ENCODE peak calls at places on chromosomes 4 and X, in five cellular contexts. One of them, this sample, is unnamed.

GRCh38 chrX:42096262-42096939 is 173.0 kb upstream of the CASK start:
- DNase-seq in GM12878: no peak
- DNase-seq in HepG2: peak
- DNase-seq in NT2/D1: no peak
- DNase-seq in H1: no peak
- DNase-seq in this sample: no peak

GRCh38 chrX:120282697-120283096 is 28.6 kb downstream of the TMEM255A start:
- DNase-seq in H1: no peak
- DNase-seq in NT2/D1: no peak
- DNase-seq in HepG2: no peak
- DNase-seq in GM12878: no peak
- DNase-seq in this sample: no peak

GRCh38 chrX:10615931-10616780 is 4.2 kb downstream of the MID1 start:
- DNase-seq in NT2/D1: peak
- DNase-seq in HepG2: no peak
- DNase-seq in GM12878: no peak
- DNase-seq in H1: no peak
- DNase-seq in this sample: peak

GRCh38 chr4:34043131-34043530 is 2201.2 kb downstream of the ARAP2 start:
- DNase-seq in HepG2: no peak
- DNase-seq in H1: no peak
- DNase-seq in NT2/D1: no peak
- DNase-seq in GM12878: no peak
- DNase-seq in this sample: no peak

GRCh38 chr4:184978211-184978610 is 40.1 kb upstream of the HELT start:
- DNase-seq in H1: no peak
- DNase-seq in HepG2: no peak
- DNase-seq in GM12878: no peak
- DNase-seq in NT2/D1: no peak
- DNase-seq in this sample: no peak

GRCh38 chr4:184472540-184473264 is 1.6 kb downstream of the IRF2 start:
- DNase-seq in H1: no peak
- DNase-seq in NT2/D1: no peak
- DNase-seq in HepG2: peak
- DNase-seq in GM12878: no peak
- DNase-seq in this sample: peak

GRCh38 chrX:97452283-97452682 is 568.6 kb downstream of the RPA4 start:
- DNase-seq in H1: no peak
- DNase-seq in NT2/D1: no peak
- DNase-seq in GM12878: no peak
- DNase-seq in HepG2: no peak
- DNase-seq in this sample: no peak

GRCh38 chr4:181966084-181966483 is 277.1 kb upstream of the TENM3 start:
- DNase-seq in GM12878: no peak
- DNase-seq in HepG2: no peak
- DNase-seq in NT2/D1: no peak
- DNase-seq in H1: no peak
- DNase-seq in this sample: no peak

GRCh38 chrX:136126892-136127406 is 20.4 kb upstream of the FHL1 start:
- DNase-seq in H1: no peak
- DNase-seq in HepG2: no peak
- DNase-seq in GM12878: no peak
- DNase-seq in NT2/D1: no peak
- DNase-seq in this sample: no peak

GRCh38 chr4:96295143-96295763 is 455.4 kb downstream of the PDHA2 start:
- DNase-seq in H1: no peak
- DNase-seq in NT2/D1: no peak
- DNase-seq in HepG2: no peak
- DNase-seq in GM12878: no peak
- DNase-seq in this sample: no peak

GRCh38 chrX:26722666-26723428 is 506.9 kb downstream of the MAGEB5 start:
- DNase-seq in NT2/D1: no peak
- DNase-seq in H1: no peak
- DNase-seq in GM12878: no peak
- DNase-seq in HepG2: no peak
- DNase-seq in this sample: no peak

GRCh38 chr4:101039367-101039766 is 308.0 kb downstream of the PPP3CA start:
- DNase-seq in H1: no peak
- DNase-seq in NT2/D1: no peak
- DNase-seq in HepG2: no peak
- DNase-seq in GM12878: no peak
- DNase-seq in this sample: no peak

GRCh38 chr4:185741795-185742194 is 70.2 kb downstream of the SORBS2 start:
- DNase-seq in H1: no peak
- DNase-seq in GM12878: no peak
- DNase-seq in HepG2: no peak
- DNase-seq in NT2/D1: no peak
- DNase-seq in this sample: no peak

GRCh38 chr4:184328022-184328736 is 110.5 kb upstream of the ENPP6 start:
- DNase-seq in NT2/D1: no peak
- DNase-seq in H1: no peak
- DNase-seq in HepG2: no peak
- DNase-seq in GM12878: peak
- DNase-seq in this sample: no peak

GRCh38 chr4:69066945-69067344 is 29.3 kb upstream of the UGT2B7 start:
- DNase-seq in HepG2: no peak
- DNase-seq in GM12878: no peak
- DNase-seq in H1: no peak
- DNase-seq in NT2/D1: no peak
- DNase-seq in this sample: no peak

DNA sequence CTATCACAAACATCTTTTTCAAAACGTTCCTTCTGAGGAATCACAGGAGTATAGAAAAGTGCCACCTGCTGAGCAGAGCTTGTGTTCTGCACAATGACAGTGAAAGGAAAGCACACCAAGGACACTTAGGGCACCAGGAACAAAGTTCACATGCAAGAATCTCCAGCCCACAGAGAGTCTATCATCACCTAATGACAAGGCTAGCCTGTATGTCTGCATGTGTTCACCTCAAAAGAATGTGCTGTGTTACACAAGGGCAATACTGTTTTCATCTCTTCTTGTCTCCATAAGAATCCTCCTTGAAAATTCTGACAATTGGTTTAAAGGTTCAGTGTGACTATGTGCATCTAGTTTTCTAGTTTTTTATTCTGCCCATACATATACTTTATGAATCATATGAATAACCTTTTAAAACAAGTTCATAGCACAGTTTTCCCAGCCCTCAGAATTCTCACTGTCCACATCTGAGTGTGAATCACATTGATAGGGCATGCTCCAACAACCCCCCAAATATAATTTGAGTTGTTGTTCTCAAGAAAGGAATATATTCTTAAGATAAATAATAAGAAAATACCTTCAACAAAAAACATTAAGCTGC is 118.0 kb downstream of the PWWP3B start:
- DNase-seq in NT2/D1: no peak
- DNase-seq in HepG2: peak
- DNase-seq in GM12878: no peak
- DNase-seq in H1: no peak
- DNase-seq in this sample: no peak
- TF ChIP-seq SUZ12 in NT2/D1: no peak
- TF ChIP-seq SUZ12 in HepG2: no peak
- TF ChIP-seq SUZ12 in GM12878: no peak
- TF ChIP-seq SUZ12 in H1: no peak
- TF ChIP-seq SUZ12 in this sample: no peak

GRCh38 chr4:78145622-78146021 is 88.5 kb downstream of the FRAS1 start:
- DNase-seq in HepG2: no peak
- DNase-seq in NT2/D1: no peak
- DNase-seq in H1: no peak
- DNase-seq in GM12878: no peak
- DNase-seq in this sample: no peak
- TF ChIP-seq SUZ12 in HepG2: no peak
- TF ChIP-seq SUZ12 in NT2/D1: no peak
- TF ChIP-seq SUZ12 in H1: no peak
- TF ChIP-seq SUZ12 in GM12878: no peak
- TF ChIP-seq SUZ12 in this sample: no peak

GRCh38 chr4:24646777-24647460 is 62.6 kb upstream of the DHX15 start:
- DNase-seq in H1: no peak
- DNase-seq in GM12878: no peak
- DNase-seq in HepG2: no peak
- DNase-seq in NT2/D1: no peak
- DNase-seq in this sample: no peak
- TF ChIP-seq SUZ12 in H1: no peak
- TF ChIP-seq SUZ12 in GM12878: no peak
- TF ChIP-seq SUZ12 in HepG2: no peak
- TF ChIP-seq SUZ12 in NT2/D1: no peak
- TF ChIP-seq SUZ12 in this sample: no peak

DNA sequence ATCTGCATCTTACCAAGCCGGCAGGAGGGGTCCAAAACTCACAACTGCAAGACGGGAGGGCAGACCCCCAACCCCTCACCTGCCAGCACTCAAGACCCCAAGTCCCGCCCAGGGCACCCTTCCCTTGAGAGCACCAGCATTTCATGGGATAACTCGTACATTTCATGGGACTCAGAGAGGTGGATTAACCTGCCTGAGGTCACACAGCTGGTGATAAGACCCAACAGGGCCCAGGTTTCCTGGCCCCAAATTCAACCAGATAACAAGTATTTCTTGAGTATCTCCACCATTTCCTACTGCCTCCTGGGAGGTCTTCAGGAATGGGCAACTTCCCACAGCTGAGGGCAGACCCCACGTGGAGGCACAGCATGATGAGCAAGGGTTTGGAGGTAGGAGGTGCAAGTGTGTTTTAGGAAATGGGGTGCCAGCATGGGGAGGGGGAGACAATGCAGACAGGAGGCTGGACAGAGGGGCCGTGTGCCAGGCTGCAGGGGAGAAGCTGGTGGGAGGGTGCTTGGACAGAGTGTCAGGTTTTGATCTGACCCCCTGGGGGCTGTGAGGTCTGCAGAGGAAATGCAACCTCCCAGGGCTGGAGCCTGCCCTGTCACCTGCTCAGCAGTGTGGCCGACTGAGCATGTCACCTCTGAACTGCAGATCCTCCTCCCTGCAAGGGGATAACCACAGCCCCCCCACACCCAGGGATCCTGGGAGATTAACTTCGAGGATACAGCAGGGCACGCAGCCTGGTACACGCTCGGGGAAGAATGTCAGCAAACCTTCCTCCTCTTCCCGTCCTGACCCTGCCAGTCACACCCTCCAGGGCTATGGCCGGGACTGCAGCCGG is 4.4 kb downstream of the ADRA2C start:
- DNase-seq in NT2/D1: no peak
- DNase-seq in HepG2: no peak
- DNase-seq in H1: no peak
- DNase-seq in GM12878: no peak
- DNase-seq in this sample: no peak
- TF ChIP-seq SUZ12 in NT2/D1: no peak
- TF ChIP-seq SUZ12 in HepG2: no peak
- TF ChIP-seq SUZ12 in H1: no peak
- TF ChIP-seq SUZ12 in GM12878: no peak
- TF ChIP-seq SUZ12 in this sample: no peak

DNA sequence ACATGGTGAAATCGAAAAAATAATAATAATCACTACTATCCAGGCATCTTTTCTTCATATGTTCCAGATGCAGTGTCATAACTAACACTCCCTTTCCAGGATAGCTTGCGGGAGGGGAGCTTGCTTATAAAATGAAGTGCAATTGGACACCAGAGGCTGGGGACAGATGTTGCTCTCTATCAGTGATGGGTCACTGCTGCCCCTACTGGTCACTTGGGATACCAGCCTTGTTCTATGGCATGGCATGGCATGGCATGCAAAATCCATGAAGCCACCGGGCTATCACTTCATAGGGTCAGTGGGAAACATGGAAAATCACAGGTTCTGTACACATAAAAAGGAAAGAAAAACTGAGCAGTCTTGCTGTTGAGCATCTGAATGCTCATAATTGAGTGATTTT is 168.1 kb downstream of the GLRA2 start:
- DNase-seq in HepG2: peak
- DNase-seq in NT2/D1: peak
- DNase-seq in H1: no peak
- DNase-seq in GM12878: no peak
- DNase-seq in this sample: peak
- TF ChIP-seq SUZ12 in HepG2: no peak
- TF ChIP-seq SUZ12 in NT2/D1: no peak
- TF ChIP-seq SUZ12 in H1: no peak
- TF ChIP-seq SUZ12 in GM12878: no peak
- TF ChIP-seq SUZ12 in this sample: no peak

GRCh38 chr4:125115941-125116340 is 198.8 kb upstream of the FAT4 start:
- DNase-seq in H1: no peak
- DNase-seq in HepG2: no peak
- DNase-seq in NT2/D1: no peak
- DNase-seq in GM12878: no peak
- DNase-seq in this sample: no peak
- TF ChIP-seq SUZ12 in H1: no peak
- TF ChIP-seq SUZ12 in HepG2: no peak
- TF ChIP-seq SUZ12 in NT2/D1: no peak
- TF ChIP-seq SUZ12 in GM12878: no peak
- TF ChIP-seq SUZ12 in this sample: no peak

DNA sequence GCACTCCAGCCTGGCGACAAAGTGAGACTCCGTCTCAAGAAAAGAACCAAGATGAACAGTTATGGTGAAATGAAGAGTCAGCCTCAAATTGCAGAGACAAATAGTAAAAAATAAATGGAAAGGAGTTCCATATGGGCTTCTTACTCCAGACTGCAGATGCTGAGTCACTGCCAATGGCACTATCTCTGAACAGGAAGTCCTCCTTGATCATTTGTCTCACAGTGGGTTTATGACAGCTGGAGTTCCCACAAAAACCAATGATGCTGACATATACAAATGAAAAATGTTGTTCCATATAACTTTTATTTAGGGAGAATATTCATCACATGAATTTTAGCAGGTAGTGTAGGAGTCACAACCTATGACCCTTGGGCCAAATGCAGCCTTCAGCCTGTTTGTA is 631.6 kb downstream of the PCDH18 start:
- DNase-seq in GM12878: no peak
- DNase-seq in HepG2: no peak
- DNase-seq in NT2/D1: no peak
- DNase-seq in H1: no peak
- DNase-seq in this sample: no peak
- TF ChIP-seq SUZ12 in GM12878: no peak
- TF ChIP-seq SUZ12 in HepG2: no peak
- TF ChIP-seq SUZ12 in NT2/D1: no peak
- TF ChIP-seq SUZ12 in H1: no peak
- TF ChIP-seq SUZ12 in this sample: no peak

GRCh38 chr4:2212831-2213230 is 29.1 kb downstream of the HAUS3 start:
- DNase-seq in H1: no peak
- DNase-seq in GM12878: no peak
- DNase-seq in NT2/D1: no peak
- DNase-seq in HepG2: no peak
- DNase-seq in this sample: no peak
- TF ChIP-seq SUZ12 in H1: no peak
- TF ChIP-seq SUZ12 in GM12878: no peak
- TF ChIP-seq SUZ12 in NT2/D1: no peak
- TF ChIP-seq SUZ12 in HepG2: no peak
- TF ChIP-seq SUZ12 in this sample: no peak

GRCh38 chr4:117447925-117448324 is 362.5 kb upstream of the TRAM1L1 start:
- DNase-seq in H1: peak
- DNase-seq in GM12878: no peak
- DNase-seq in NT2/D1: no peak
- DNase-seq in HepG2: peak
- DNase-seq in this sample: no peak
- TF ChIP-seq SUZ12 in H1: no peak
- TF ChIP-seq SUZ12 in GM12878: no peak
- TF ChIP-seq SUZ12 in NT2/D1: no peak
- TF ChIP-seq SUZ12 in HepG2: no peak
- TF ChIP-seq SUZ12 in this sample: no peak